ENCODE peak calls at places on chromosome 1, in ten cellular contexts. K, X, F, W, U, V, T, E, Q and I are unnamed samples.

GRCh38 chr1:14138135-14138506 is 438.1 kb downstream of the PRDM2 start:
- DNase-seq in K (no peak), X (no peak), F (no peak), W (no peak), U (no peak), V (no peak), T (no peak), E (no peak), Q (no peak), I (no peak)

GRCh38 chr1:206469411-206469932 is 804 bp upstream of the IKBKE start:
- DNase-seq in K (peak; percentile 70), X (no peak), F (no peak), W (no peak), U (no peak), V (no peak), T (no peak), E (no peak), Q (no peak), I (no peak)

GRCh38 chr1:164720329-164721036 is 161.5 kb downstream of the PBX1 start:
- DNase-seq in K (no peak), X (no peak), F (no peak), W (no peak), U (no peak), V (no peak), T (no peak), E (no peak), Q (no peak), I (peak; percentile 28)

GRCh38 chr1:16166117-16166516 is 10.2 kb upstream of the EPHA2 start:
- DNase-seq in K (no peak), X (no peak), F (no peak), W (no peak), U (no peak), V (no peak), T (no peak), E (no peak), Q (no peak), I (no peak)

GRCh38 chr1:229136817-229137216 is 134.1 kb upstream of the RAB4A start:
- DNase-seq in K (no peak), X (no peak), F (no peak), W (no peak), U (no peak), V (no peak), T (no peak), E (no peak), Q (no peak), I (no peak)

GRCh38 chr1:169368406-169368769 is 393 bp downstream of the BLZF1 start:
- DNase-seq in K (peak; percentile 23), X (peak; percentile 10), F (peak; percentile 2), W (peak; percentile 48), U (no peak), V (peak; percentile 14), T (no peak), E (no peak), Q (no peak), I (peak; percentile 64)

GRCh38 chr1:119007672-119008482 is 19.7 kb upstream of the TBX15 start:
- DNase-seq in K (no peak), X (no peak), F (no peak), W (no peak), U (no peak), V (no peak), T (peak; percentile 41), E (no peak), Q (no peak), I (no peak)

GRCh38 chr1:31295874-31296485 is 608 bp downstream of the SNRNP40 start:
- DNase-seq in K (no peak), X (no peak), F (no peak), W (no peak), U (no peak), V (no peak), T (no peak), E (no peak), Q (no peak), I (peak; percentile 50)

GRCh38 chr1:183604048-183604808 is 14.0 kb upstream of the NCF2 start:
- DNase-seq in K (peak; percentile 26), X (no peak), F (peak; percentile 97), W (no peak), U (peak; percentile 52), V (no peak), T (no peak), E (no peak), Q (no peak), I (no peak)

GRCh38 chr1:164611754-164612642 is 53.0 kb downstream of the PBX1 start:
- DNase-seq in K (peak; percentile 75), X (no peak), F (peak; percentile 86), W (peak; percentile 78), U (peak; percentile 92), V (no peak), T (peak; percentile 68), E (no peak), Q (no peak), I (no peak)

GRCh38 chr1:47724427-47724999 is 272.7 kb downstream of the TRABD2B start:
- DNase-seq in K (peak; percentile 61), X (no peak), F (no peak), W (peak; percentile 54), U (no peak), V (no peak), T (no peak), E (no peak), Q (no peak), I (no peak)

GRCh38 chr1:160708821-160709220 is 2.8 kb downstream of the CD48 start:
- DNase-seq in K (no peak), X (no peak), F (no peak), W (no peak), U (no peak), V (no peak), T (no peak), E (no peak), Q (no peak), I (no peak)

GRCh38 chr1:8363764-8364301 is 45.9 kb downstream of the SLC45A1 start:
- DNase-seq in K (no peak), X (no peak), F (no peak), W (no peak), U (no peak), V (no peak), T (no peak), E (peak; percentile 18), Q (no peak), I (no peak)

GRCh38 chr1:8077120-8077573 is 51.0 kb upstream of the ERRFI1 start:
- DNase-seq in K (peak; percentile 59), X (no peak), F (peak; percentile 97), W (peak; percentile 75), U (peak; percentile 82), V (no peak), T (peak; percentile 86), E (peak; percentile 70), Q (peak; percentile 56), I (no peak)

GRCh38 chr1:18643154-18644012 is 12.7 kb downstream of the PAX7 start:
- DNase-seq in K (no peak), X (no peak), F (no peak), W (no peak), U (no peak), V (no peak), T (no peak), E (no peak), Q (no peak), I (peak; percentile 7)

GRCh38 chr1:231786126-231786525 is 159.5 kb downstream of the DISC1 start:
- DNase-seq in K (no peak), X (no peak), F (no peak), W (no peak), U (no peak), V (no peak), T (no peak), E (no peak), Q (no peak), I (no peak)

GRCh38 chr1:91404151-91405012 is at the start of gene HFM1:
- DNase-seq in K (peak; percentile 61), X (peak; percentile 55), F (peak; percentile 69), W (peak; percentile 66), U (peak; percentile 76), V (peak; percentile 21), T (peak; percentile 77), E (peak; percentile 83), Q (peak; percentile 88), I (peak; percentile 89)
- TF ChIP-seq POLR2A in K (no peak), X (no peak), F (no peak), W (no peak), U (peak; percentile 57), V (no peak), T (peak; percentile 27), E (peak; percentile 35), Q (peak; percentile 41), I (peak; percentile 61)

GRCh38 chr1:212769372-212770167 is 22.0 kb downstream of the NSL1 start:
- DNase-seq in K (no peak), X (no peak), F (no peak), W (no peak), U (no peak), V (no peak), T (no peak), E (no peak), Q (no peak), I (no peak)
- TF ChIP-seq POLR2A in K (no peak), X (no peak), F (no peak), W (no peak), U (no peak), V (no peak), T (no peak), E (no peak), Q (no peak), I (no peak)

GRCh38 chr1:179589524-179589923 is 2.1 kb upstream of the TDRD5 start:
- DNase-seq in K (no peak), X (no peak), F (no peak), W (no peak), U (no peak), V (no peak), T (no peak), E (no peak), Q (no peak), I (no peak)

GRCh38 chr1:179583869-179584268 is 7.8 kb upstream of the TDRD5 start:
- DNase-seq in K (no peak), X (no peak), F (no peak), W (no peak), U (no peak), V (no peak), T (no peak), E (no peak), Q (no peak), I (no peak)

GRCh38 chr1:179587336-179587735 is 4.3 kb upstream of the TDRD5 start:
- DNase-seq in K (no peak), X (no peak), F (no peak), W (no peak), U (no peak), V (no peak), T (no peak), E (no peak), Q (no peak), I (no peak)

GRCh38 chr1:179588425-179589024 is 3.1 kb upstream of the TDRD5 start:
- DNase-seq in K (no peak), X (no peak), F (no peak), W (no peak), U (no peak), V (no peak), T (no peak), E (no peak), Q (no peak), I (no peak)

GRCh38 chr1:179586107-179586823 is 5.4 kb upstream of the TDRD5 start:
- DNase-seq in K (peak; percentile 65), X (no peak), F (no peak), W (peak; percentile 55), U (peak; percentile 79), V (peak; percentile 42), T (peak; percentile 76), E (peak; percentile 33), Q (no peak), I (peak; percentile 18)
- TF ChIP-seq POLR2A in K (peak; percentile 8), X (no peak), F (no peak), W (no peak), U (peak; percentile 30), V (no peak), T (no peak), E (no peak), Q (no peak), I (no peak)

GRCh38 chr1:209827384-209828261 is at the start of gene UTP25:
- DNase-seq in K (peak; percentile 95), X (peak; percentile 58), F (peak; percentile 97), W (peak; percentile 98), U (peak; percentile 97), V (peak; percentile 94), T (peak; percentile 98), E (peak; percentile 95), Q (peak; percentile 94), I (peak; percentile 96)
- TF ChIP-seq POLR2A in K (peak; percentile 69), X (peak; percentile 85), F (no peak), W (no peak), U (no peak), V (no peak), T (peak; percentile 51), E (no peak), Q (no peak), I (peak; percentile 64)